ENCODE peak calls at places on chromosomes 5 and 9, in four cellular contexts. R is A549, L is GM12878, H is K562. U is an unnamed sample.
A peak's percentile ranks its signal among the peaks of the same experiment; 100 is the strongest.

GRCh38 chr5:55063220-55063863 is 39.1 kb upstream of the GZMA start:
- DNase-seq in R (no peak), L (no peak), H (no peak), U (no peak)

GRCh38 chr9:85543196-85543595 is 198.6 kb downstream of the AGTPBP1 start:
- DNase-seq in R (no peak), L (no peak), H (no peak), U (no peak)

GRCh38 chr9:125763373-125763772 is 16.2 kb downstream of the PBX3 start:
- DNase-seq in R (no peak), L (no peak), H (no peak), U (peak; percentile 17)

GRCh38 chr5:122498163-122498562 is 186.1 kb downstream of the SNCAIP start:
- DNase-seq in R (no peak), L (no peak), H (no peak), U (peak; percentile 32)

GRCh38 chr5:74035521-74035937 is 409.5 kb downstream of the ARHGEF28 start:
- DNase-seq in R (peak; percentile 16), L (peak; percentile 59), H (no peak), U (no peak)

GRCh38 chr5:123537845-123538244 is 25.9 kb downstream of the CSNK1G3 start:
- DNase-seq in R (no peak), L (no peak), H (no peak), U (no peak)

GRCh38 chr5:149681922-149682321 is 48.2 kb upstream of the PPARGC1B start:
- DNase-seq in R (no peak), L (no peak), H (no peak), U (no peak)

GRCh38 chr9:108272350-108272899 is 583.4 kb downstream of the ACTL7B start:
- DNase-seq in R (peak; percentile 71), L (no peak), H (peak; percentile 47), U (peak; percentile 40)

GRCh38 chr5:86861514-86861913 is 243.8 kb downstream of the COX7C start:
- DNase-seq in R (no peak), L (no peak), H (no peak), U (no peak)

GRCh38 chr5:152113401-152113800 is 188.8 kb upstream of the GLRA1 start:
- DNase-seq in R (no peak), L (no peak), H (no peak), U (no peak)

GRCh38 chr9:95715911-95716435 is 159.5 kb upstream of the ERCC6L2 start:
- DNase-seq in R (no peak), L (no peak), H (no peak), U (no peak)

GRCh38 chr5:72358925-72359324 is 38.8 kb downstream of the PTCD2 start:
- DNase-seq in R (no peak), L (no peak), H (no peak), U (no peak)

GRCh38 chr5:95262933-95263660 is 21.8 kb downstream of the MCTP1 start:
- DNase-seq in R (no peak), L (no peak), H (no peak), U (no peak)

GRCh38 chr9:1171541-1171940 is 121.4 kb downstream of the DMRT2 start:
- DNase-seq in R (no peak), L (no peak), H (no peak), U (no peak)

GRCh38 chr5:122156724-122157325 is 27.5 kb downstream of the ZNF474 start:
- DNase-seq in R (no peak), L (no peak), H (no peak), U (peak; percentile 55)

GRCh38 chr5:139271201-139272027 is 22.1 kb upstream of the MATR3 start:
- DNase-seq in R (no peak), L (no peak), H (no peak), U (no peak)

GRCh38 chr5:17436345-17436744 is 61.7 kb upstream of the TAF11L2 start:
- DNase-seq in R (no peak), L (no peak), H (no peak), U (no peak)

GRCh38 chr9:117344892-117345660 is 69.8 kb downstream of the ASTN2 start:
- DNase-seq in R (no peak), L (no peak), H (no peak), U (peak; percentile 6)

GRCh38 chr9:129258124-129258822 is 80.2 kb upstream of the IER5L start:
- DNase-seq in R (peak; percentile 98), L (no peak), H (peak; percentile 100), U (peak; percentile 100)

GRCh38 chr5:73654861-73655318 is 28.9 kb downstream of the ARHGEF28 start:
- DNase-seq in R (no peak), L (no peak), H (no peak), U (no peak)

GRCh38 chr9:111986035-111986556 is 89.5 kb downstream of the UGCG start:
- DNase-seq in R (no peak), L (no peak), H (no peak), U (no peak)

GRCh38 chr9:1514733-1515363 is 464.7 kb downstream of the DMRT2 start:
- DNase-seq in R (no peak), L (no peak), H (no peak), U (no peak)

GRCh38 chr5:148383564-148384388 is at the start of gene FBXO38:
- DNase-seq in R (peak; percentile 91), L (peak; percentile 95), H (peak; percentile 93), U (peak; percentile 92)

GRCh38 chr5:173761182-173761521 is 127.0 kb upstream of the CPEB4 start:
- DNase-seq in R (no peak), L (no peak), H (no peak), U (no peak)

GRCh38 chr5:169956756-169957155 is 23.5 kb downstream of the INSYN2B start:
- DNase-seq in R (no peak), L (no peak), H (no peak), U (no peak)

GRCh38 chr5:7680260-7680659 is 170.7 kb downstream of the CFAP90 start:
- DNase-seq in R (no peak), L (no peak), H (no peak), U (no peak)

GRCh38 chr9:105044458-105044857 is 116.5 kb upstream of the ABCA1 start:
- DNase-seq in R (no peak), L (no peak), H (no peak), U (no peak)

GRCh38 chr5:120942551-120942950 is 478.5 kb downstream of the PRR16 start:
- DNase-seq in R (no peak), L (no peak), H (no peak), U (no peak)

GRCh38 chr9:121183666-121184423 is 17.8 kb downstream of the RAB14 start:
- DNase-seq in R (no peak), L (no peak), H (no peak), U (no peak)

GRCh38 chr5:167534131-167534530 is 757.3 kb upstream of the WWC1 start:
- DNase-seq in R (no peak), L (no peak), H (no peak), U (no peak)

GRCh38 chr9:38649731-38650363 is 29.5 kb upstream of the ANKRD18A start:
- DNase-seq in R (no peak), L (no peak), H (no peak), U (no peak)

GRCh38 chr5:150469718-150470470 is 20.4 kb upstream of the RPS14 start:
- DNase-seq in R (peak; percentile 46), L (no peak), H (no peak), U (no peak)

DNA sequence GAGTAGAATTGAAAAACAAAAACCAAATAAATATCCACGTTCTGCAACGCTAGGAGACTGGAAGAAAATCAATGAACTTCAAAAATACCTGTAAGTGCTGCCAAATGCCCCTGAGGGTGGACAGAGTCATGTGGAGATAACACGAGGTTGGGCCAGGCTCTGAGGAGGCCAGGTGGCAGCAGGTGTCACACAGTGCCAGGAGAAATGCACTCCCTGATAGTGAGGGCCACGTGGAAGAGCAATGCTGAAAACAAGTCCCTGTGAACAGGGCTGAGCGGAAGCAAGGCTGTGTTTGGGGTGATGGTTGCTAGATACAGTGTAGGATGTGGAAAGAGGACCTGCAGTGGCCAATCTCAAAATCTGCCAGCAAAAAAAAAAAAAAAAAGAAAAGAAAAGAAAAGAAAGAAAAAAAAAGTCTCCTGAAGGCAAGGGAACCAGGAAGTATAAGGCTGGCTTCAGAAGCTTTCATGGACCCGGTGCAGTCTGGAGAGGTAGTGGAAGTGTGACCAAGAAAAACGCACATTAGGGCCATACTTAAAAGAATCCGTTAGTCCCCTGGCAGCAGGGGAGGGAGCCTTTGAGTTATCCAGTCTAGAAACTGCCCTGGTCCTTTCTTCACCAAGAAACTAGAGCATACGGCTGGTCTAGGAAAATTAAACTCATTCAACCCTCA is 16.8 kb downstream of the C1QTNF3 start:
- DNase-seq in R (no peak), L (no peak), H (no peak), U (no peak)
- TF ChIP-seq REST in R (no peak), L (no peak), H (no peak), U (no peak)

GRCh38 chr9:82057805-82058204 is 69.2 kb downstream of the SPATA31D1 start:
- DNase-seq in R (no peak), L (no peak), H (no peak), U (no peak)
- TF ChIP-seq RCOR1 in R (no peak), L (no peak), H (no peak), U (no peak)

GRCh38 chr5:10330511-10331105 is 22.9 kb upstream of the MARCHF6 start:
- DNase-seq in R (no peak), L (no peak), H (no peak), U (no peak)

GRCh38 chr5:10332301-10332700 is 21.2 kb upstream of the MARCHF6 start:
- DNase-seq in R (no peak), L (no peak), H (no peak), U (no peak)

GRCh38 chr5:10329808-10330481 is 22.2 kb upstream of the CMBL start:
- DNase-seq in R (no peak), L (no peak), H (no peak), U (peak; percentile 42)

GRCh38 chr5:10329421-10329807 is 21.7 kb upstream of the CMBL start:
- DNase-seq in R (no peak), L (no peak), H (no peak), U (no peak)

DNA sequence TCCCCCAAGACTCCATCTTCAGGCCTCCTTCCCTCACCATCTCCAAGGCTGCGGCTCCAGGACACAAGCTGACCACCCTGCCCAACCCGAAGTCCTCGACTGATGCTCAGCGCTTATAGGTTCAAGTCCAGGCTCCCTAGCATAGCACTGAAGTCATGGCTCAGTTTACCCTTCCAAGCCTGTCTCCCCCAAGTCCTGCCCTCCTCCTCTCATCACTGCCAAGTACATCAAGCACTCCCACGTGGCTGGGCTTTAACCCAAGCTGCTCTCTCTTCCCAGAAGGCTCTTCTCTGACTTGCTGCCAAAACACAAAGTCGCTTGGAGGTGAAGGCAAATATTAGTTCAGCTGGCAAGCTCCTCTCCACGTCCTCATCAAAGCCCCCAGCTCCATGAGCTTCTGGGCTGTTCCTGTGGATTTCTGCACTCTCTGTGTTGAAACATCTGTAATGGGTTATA is 22.1 kb upstream of the MARCHF6 start:
- DNase-seq in R (no peak), L (no peak), H (peak; percentile 4), U (no peak)
- TF ChIP-seq REST in R (no peak), L (no peak), H (no peak), U (no peak)

GRCh38 chr9:90099262-90099982 is 494.6 kb downstream of the GADD45G start:
- DNase-seq in R (no peak), L (no peak), H (no peak), U (peak; percentile 43)
- TF ChIP-seq RCOR1 in R (no peak), L (no peak), H (no peak), U (no peak)